ENCODE peak calls at places on chromosome 4, in five cellular contexts. B, L, E, G and Q are unnamed samples.

GRCh38 chr4:111501946-111502345 is 643.3 kb upstream of the FAM241A start:
- DNase-seq in E (no peak), B (no peak), G (no peak), L (no peak), Q (no peak)

GRCh38 chr4:6372649-6373525 is 99.5 kb downstream of the PPP2R2C start:
- DNase-seq in E (peak), G (no peak), B (no peak), L (no peak), Q (peak)

GRCh38 chr4:7466215-7466614 is 31.5 kb upstream of the PSAPL1 start:
- DNase-seq in G (no peak), L (no peak), E (no peak), B (no peak), Q (no peak)

GRCh38 chr4:54277691-54278090 is 48.6 kb downstream of the PDGFRA start:
- DNase-seq in B (no peak), L (no peak), G (no peak), E (no peak), Q (no peak)

GRCh38 chr4:113707013-113707412 is 54.5 kb downstream of the CAMK2D start:
- DNase-seq in B (no peak), L (no peak), E (no peak), G (no peak), Q (no peak)

GRCh38 chr4:10461091-10461849 is 4.0 kb upstream of the ZNF518B start:
- DNase-seq in E (peak), L (peak), G (peak), B (no peak), Q (peak)

GRCh38 chr4:86718152-86718551 is 124.0 kb downstream of the PTPN13 start:
- DNase-seq in B (no peak), L (no peak), G (no peak), E (no peak), Q (no peak)

GRCh38 chr4:10605746-10606482 is 78.7 kb downstream of the CLNK start:
- DNase-seq in E (no peak), B (no peak), G (no peak), L (no peak), Q (no peak)

GRCh38 chr4:101418466-101418865 is 71.1 kb upstream of the PPP3CA start:
- DNase-seq in G (no peak), E (no peak), B (no peak), L (no peak), Q (no peak)

GRCh38 chr4:39565925-39566630 is 38.8 kb upstream of the UGDH start:
- DNase-seq in E (no peak), G (no peak), L (no peak), B (no peak), Q (no peak)

GRCh38 chr4:73248821-73249220 is 9.8 kb downstream of the ANKRD17 start:
- DNase-seq in G (no peak), L (no peak), E (no peak), B (no peak), Q (no peak)

GRCh38 chr4:8643441-8643840 is 50.9 kb downstream of the CPZ start:
- DNase-seq in E (no peak), G (no peak), B (peak), L (no peak), Q (no peak)

GRCh38 chr4:740656-741282 is 35.1 kb downstream of the PCGF3 start:
- DNase-seq in L (no peak), G (no peak), E (no peak), B (no peak), Q (no peak)

GRCh38 chr4:110475881-110476818 is at the start of gene ENPEP:
- DNase-seq in L (no peak), B (peak), G (peak), E (no peak), Q (no peak)

GRCh38 chr4:111806331-111806730 is 338.9 kb upstream of the FAM241A start:
- DNase-seq in E (no peak), B (no peak), G (no peak), L (no peak), Q (no peak)

GRCh38 chr4:149264093-149264733 is 551.4 kb downstream of the IQCM start:
- DNase-seq in L (no peak), B (no peak), G (peak), E (peak), Q (peak)

GRCh38 chr4:28225005-28225404 is 1364.4 kb downstream of the STIM2 start:
- DNase-seq in E (no peak), B (no peak), L (no peak), G (no peak), Q (no peak)

GRCh38 chr4:164847016-164847415 is 30.0 kb upstream of the APELA start:
- DNase-seq in B (no peak), G (no peak), E (no peak), L (no peak), Q (no peak)

GRCh38 chr4:14701389-14701788 is 300.9 kb upstream of the CPEB2 start:
- DNase-seq in G (no peak), E (no peak), L (no peak), B (no peak), Q (no peak)

GRCh38 chr4:77820836-77821561 is 1.8 kb upstream of the CNOT6L start:
- DNase-seq in L (no peak), E (no peak), G (no peak), B (no peak), Q (peak)

GRCh38 chr4:122691988-122692387 is 40.5 kb upstream of the BBS12 start:
- DNase-seq in L (no peak), G (no peak), B (no peak), E (peak), Q (no peak)

GRCh38 chr4:79225360-79225759 is 100.5 kb downstream of the NAA11 start:
- DNase-seq in E (no peak), L (no peak), G (no peak), B (no peak), Q (no peak)

DNA sequence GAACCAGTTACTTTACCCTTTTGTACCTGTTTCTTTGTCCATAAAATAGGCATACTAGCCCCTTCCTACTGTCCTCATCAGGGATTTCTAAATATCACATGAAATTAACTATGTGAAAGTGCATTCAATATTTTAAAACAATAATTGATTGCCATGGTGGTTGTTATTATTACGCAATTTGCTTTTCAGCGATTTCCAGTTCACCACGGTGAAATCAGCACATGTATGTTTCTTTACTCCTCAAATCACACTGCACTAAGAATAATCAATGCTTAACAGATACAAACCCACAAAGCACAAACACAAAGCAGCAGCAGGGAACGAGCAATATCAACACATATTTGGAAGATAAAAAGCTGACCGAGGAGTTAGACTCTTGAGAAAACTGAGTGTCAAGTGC is 371.3 kb upstream of the NOCT start:
- DNase-seq in G (no peak), L (no peak), B (no peak), E (no peak), Q (no peak)
- TF ChIP-seq POLR2A in G (no peak), L (no peak), B (no peak), E (no peak), Q (no peak)

GRCh38 chr4:102826105-102826889 is 1.1 kb downstream of the UBE2D3 start:
- DNase-seq in G (no peak), L (no peak), B (no peak), E (no peak), Q (no peak)
- TF ChIP-seq POLR2A in G (no peak), L (peak), B (no peak), E (no peak), Q (no peak)

DNA sequence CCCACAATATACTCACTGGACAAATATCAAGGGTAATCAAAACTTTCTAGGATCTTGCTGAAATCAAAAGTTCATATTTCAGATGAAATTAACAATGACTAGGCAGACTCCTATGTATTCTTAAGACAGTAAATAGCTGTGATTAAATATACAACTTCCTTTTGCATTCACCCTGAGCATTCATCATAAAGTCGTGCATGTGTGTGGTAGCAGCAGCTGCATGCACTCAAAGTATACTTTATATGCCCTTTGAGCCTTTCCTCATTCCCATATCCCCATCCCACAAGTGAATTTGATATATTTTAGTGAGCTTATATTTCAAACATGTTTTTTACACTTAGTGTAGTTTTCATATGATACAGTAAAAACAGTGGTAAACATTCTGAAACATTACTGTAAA is 958.9 kb downstream of the C4orf33 start:
- DNase-seq in G (no peak), B (no peak), E (no peak), L (no peak), Q (no peak)
- TF ChIP-seq POLR2A in G (no peak), B (no peak), E (no peak), L (no peak), Q (no peak)

GRCh38 chr4:158209825-158210807 is at the start of gene TMEM144:
- DNase-seq in G (peak), E (peak), L (peak), B (peak), Q (peak)
- TF ChIP-seq POLR2A in G (peak), E (peak), L (peak), B (no peak), Q (peak)

DNA sequence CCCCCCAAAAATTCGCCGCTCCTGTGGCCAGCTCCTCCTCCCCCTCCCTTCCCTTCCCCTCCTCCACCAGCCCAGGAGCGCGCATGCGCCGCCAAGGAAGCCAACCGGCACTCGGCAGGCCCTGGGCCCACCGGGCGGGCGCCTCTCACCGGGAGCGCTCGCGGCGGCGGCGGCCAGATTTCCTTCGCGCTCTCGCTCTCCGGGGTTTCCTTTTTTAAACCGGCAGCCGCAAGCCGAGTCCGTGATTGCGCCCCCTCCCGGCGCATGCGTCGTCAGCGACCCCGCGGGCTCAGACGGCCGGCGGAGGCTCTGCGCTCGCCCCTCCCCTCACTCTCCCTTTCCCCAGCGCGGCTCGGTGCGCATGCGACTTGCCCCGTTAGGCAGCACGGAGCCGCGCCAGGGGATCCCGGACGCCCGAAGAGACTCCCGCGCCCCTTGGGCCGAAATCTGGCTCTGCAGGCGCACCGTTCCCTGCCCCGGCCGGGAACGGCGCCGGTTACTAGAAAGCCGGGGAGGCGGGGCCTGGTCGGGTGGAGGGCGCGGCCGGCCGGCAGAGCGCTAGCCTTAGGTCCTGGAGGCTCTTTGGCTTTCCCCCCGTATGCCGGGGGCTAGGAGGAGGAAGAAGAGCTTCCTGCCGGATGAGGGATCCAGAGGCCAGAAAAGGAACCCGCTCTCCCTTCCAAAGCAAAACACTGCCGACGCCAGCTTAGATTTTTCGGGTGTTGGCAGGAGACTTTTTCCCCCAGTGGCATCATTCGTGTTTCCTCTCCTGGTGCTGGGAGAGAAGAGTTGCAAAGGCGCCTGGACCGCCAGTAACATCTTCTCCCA is at the start of gene CLOCK:
- DNase-seq in L (peak), G (peak), B (peak), E (peak), Q (peak)
- TF ChIP-seq POLR2A in L (peak), G (peak), B (no peak), E (peak), Q (no peak)

GRCh38 chr4:184824081-184824775 is 1.5 kb downstream of the ACSL1 start:
- DNase-seq in E (no peak), G (no peak), B (peak), L (no peak), Q (no peak)

GRCh38 chr4:184824776-184825393 is 883 bp downstream of the ACSL1 start:
- DNase-seq in E (no peak), L (peak), B (peak), G (no peak), Q (no peak)

GRCh38 chr4:184826315-184827266 is 823 bp upstream of the ACSL1 start:
- DNase-seq in B (peak), L (peak), G (peak), E (peak), Q (peak)

GRCh38 chr4:184822356-184822755 is 3.4 kb downstream of the ACSL1 start:
- DNase-seq in B (peak), L (no peak), G (no peak), E (no peak), Q (no peak)

GRCh38 chr4:184825394-184826314 is at the start of gene ACSL1:
- DNase-seq in G (peak), E (peak), L (peak), B (peak), Q (peak)
- TF ChIP-seq POLR2A in G (peak), E (no peak), L (no peak), B (no peak), Q (peak)